ENCODE peak calls at places on chromosomes 4 and X, in seven cellular contexts. One of them, this sample, is unnamed.

GRCh38 chr4:38951598-38951997 is 80.6 kb downstream of the TMEM156 start:
- DNase-seq in transverse colon: no peak
- DNase-seq in adrenal gland: no peak
- DNase-seq in CD4-positive, alpha-beta T cell: no peak
- DNase-seq in A549: no peak
- DNase-seq in colonic mucosa: no peak
- DNase-seq in A673: no peak
- DNase-seq in this sample: no peak

GRCh38 chrX:115690554-115691216 is 129.7 kb downstream of the PLS3 start:
- DNase-seq in transverse colon: peak
- DNase-seq in adrenal gland: peak
- DNase-seq in CD4-positive, alpha-beta T cell: no peak
- DNase-seq in A549: peak
- DNase-seq in colonic mucosa: peak
- DNase-seq in A673: peak
- DNase-seq in this sample: peak

GRCh38 chr4:157443537-157443936 is 223.0 kb downstream of the GRIA2 start:
- DNase-seq in transverse colon: no peak
- DNase-seq in adrenal gland: no peak
- DNase-seq in CD4-positive, alpha-beta T cell: no peak
- DNase-seq in A549: no peak
- DNase-seq in colonic mucosa: no peak
- DNase-seq in A673: no peak
- DNase-seq in this sample: no peak

GRCh38 chr4:139011220-139011950 is 4.2 kb upstream of the NOCT start:
- DNase-seq in transverse colon: peak
- DNase-seq in adrenal gland: no peak
- DNase-seq in CD4-positive, alpha-beta T cell: no peak
- DNase-seq in A549: no peak
- DNase-seq in colonic mucosa: peak
- DNase-seq in A673: no peak
- DNase-seq in this sample: no peak

GRCh38 chr4:151091047-151091446 is 8.4 kb upstream of the RPS3A start:
- DNase-seq in transverse colon: no peak
- DNase-seq in adrenal gland: no peak
- DNase-seq in CD4-positive, alpha-beta T cell: no peak
- DNase-seq in A549: no peak
- DNase-seq in colonic mucosa: no peak
- DNase-seq in A673: no peak
- DNase-seq in this sample: no peak

GRCh38 chr4:25818293-25819240 is 44.2 kb downstream of the SEL1L3 start:
- DNase-seq in transverse colon: no peak
- DNase-seq in adrenal gland: no peak
- DNase-seq in CD4-positive, alpha-beta T cell: no peak
- DNase-seq in A549: no peak
- DNase-seq in colonic mucosa: no peak
- DNase-seq in A673: no peak
- DNase-seq in this sample: no peak

GRCh38 chr4:112421911-112422310 is 94.1 kb downstream of the NEUROG2 start:
- DNase-seq in transverse colon: no peak
- DNase-seq in adrenal gland: no peak
- DNase-seq in CD4-positive, alpha-beta T cell: no peak
- DNase-seq in A549: no peak
- DNase-seq in colonic mucosa: no peak
- DNase-seq in A673: no peak
- DNase-seq in this sample: no peak

GRCh38 chr4:4876945-4877661 is 17.6 kb downstream of the MSX1 start:
- DNase-seq in transverse colon: no peak
- DNase-seq in adrenal gland: no peak
- DNase-seq in CD4-positive, alpha-beta T cell: no peak
- DNase-seq in A549: no peak
- DNase-seq in colonic mucosa: no peak
- DNase-seq in A673: no peak
- DNase-seq in this sample: no peak

GRCh38 chr4:16226816-16227461 is 668 bp upstream of the TAPT1 start:
- DNase-seq in transverse colon: peak
- DNase-seq in adrenal gland: peak
- DNase-seq in CD4-positive, alpha-beta T cell: peak
- DNase-seq in A549: peak
- DNase-seq in colonic mucosa: peak
- DNase-seq in A673: peak
- DNase-seq in this sample: peak

GRCh38 chr4:147589586-147589985 is 27.6 kb upstream of the TMEM184C start:
- DNase-seq in transverse colon: no peak
- DNase-seq in adrenal gland: no peak
- DNase-seq in CD4-positive, alpha-beta T cell: no peak
- DNase-seq in A549: no peak
- DNase-seq in colonic mucosa: no peak
- DNase-seq in A673: no peak
- DNase-seq in this sample: no peak

GRCh38 chr4:24229976-24230375 is 340.1 kb upstream of the PPARGC1A start:
- DNase-seq in transverse colon: no peak
- DNase-seq in adrenal gland: no peak
- DNase-seq in CD4-positive, alpha-beta T cell: no peak
- DNase-seq in A549: no peak
- DNase-seq in colonic mucosa: no peak
- DNase-seq in A673: no peak
- DNase-seq in this sample: no peak

GRCh38 chr4:106034205-106034604 is 138.9 kb downstream of the NPNT start:
- DNase-seq in transverse colon: no peak
- DNase-seq in adrenal gland: no peak
- DNase-seq in CD4-positive, alpha-beta T cell: no peak
- DNase-seq in A549: no peak
- DNase-seq in colonic mucosa: no peak
- DNase-seq in A673: peak
- DNase-seq in this sample: no peak

GRCh38 chr4:179692251-179692650 is 2250.0 kb upstream of the AGA start:
- DNase-seq in transverse colon: no peak
- DNase-seq in adrenal gland: no peak
- DNase-seq in CD4-positive, alpha-beta T cell: no peak
- DNase-seq in A549: no peak
- DNase-seq in colonic mucosa: no peak
- DNase-seq in A673: no peak
- DNase-seq in this sample: no peak

GRCh38 chr4:63620271-63620670 is 789.0 kb downstream of the TECRL start:
- DNase-seq in transverse colon: no peak
- DNase-seq in adrenal gland: no peak
- DNase-seq in CD4-positive, alpha-beta T cell: no peak
- DNase-seq in A549: no peak
- DNase-seq in colonic mucosa: no peak
- DNase-seq in A673: no peak
- DNase-seq in this sample: no peak

GRCh38 chr4:74793757-74794340 is 474 bp downstream of the BTC start:
- DNase-seq in transverse colon: peak
- DNase-seq in adrenal gland: peak
- DNase-seq in CD4-positive, alpha-beta T cell: no peak
- DNase-seq in A549: peak
- DNase-seq in colonic mucosa: peak
- DNase-seq in A673: peak
- DNase-seq in this sample: peak

GRCh38 chrX:83658731-83659130 is 150.6 kb downstream of the POU3F4 start:
- DNase-seq in transverse colon: no peak
- DNase-seq in adrenal gland: no peak
- DNase-seq in CD4-positive, alpha-beta T cell: no peak
- DNase-seq in A549: peak
- DNase-seq in colonic mucosa: no peak
- DNase-seq in A673: peak
- DNase-seq in this sample: no peak

GRCh38 chr4:26806331-26806730 is 54.3 kb upstream of the STIM2 start:
- DNase-seq in transverse colon: no peak
- DNase-seq in adrenal gland: no peak
- DNase-seq in CD4-positive, alpha-beta T cell: no peak
- DNase-seq in A549: no peak
- DNase-seq in colonic mucosa: no peak
- DNase-seq in A673: no peak
- DNase-seq in this sample: no peak

GRCh38 chr4:43339435-43339834 is 446.9 kb downstream of the GRXCR1 start:
- DNase-seq in transverse colon: no peak
- DNase-seq in adrenal gland: no peak
- DNase-seq in CD4-positive, alpha-beta T cell: no peak
- DNase-seq in A549: no peak
- DNase-seq in colonic mucosa: no peak
- DNase-seq in A673: no peak
- DNase-seq in this sample: no peak

GRCh38 chr4:71570492-71570891 is 213.4 kb downstream of the GC start:
- DNase-seq in transverse colon: no peak
- DNase-seq in adrenal gland: no peak
- DNase-seq in CD4-positive, alpha-beta T cell: no peak
- DNase-seq in A549: no peak
- DNase-seq in colonic mucosa: no peak
- DNase-seq in A673: no peak
- DNase-seq in this sample: no peak

GRCh38 chr4:138445098-138445497 is 202.9 kb upstream of the SLC7A11 start:
- DNase-seq in transverse colon: no peak
- DNase-seq in adrenal gland: no peak
- DNase-seq in CD4-positive, alpha-beta T cell: no peak
- DNase-seq in A549: no peak
- DNase-seq in colonic mucosa: no peak
- DNase-seq in A673: no peak
- DNase-seq in this sample: no peak

GRCh38 chrX:69746051-69746450 is 130.1 kb downstream of the EDA start:
- DNase-seq in transverse colon: no peak
- DNase-seq in adrenal gland: no peak
- DNase-seq in CD4-positive, alpha-beta T cell: no peak
- DNase-seq in A549: no peak
- DNase-seq in colonic mucosa: no peak
- DNase-seq in A673: no peak
- DNase-seq in this sample: no peak

GRCh38 chr4:114019972-114020358 is 40.5 kb upstream of the ARSJ start:
- DNase-seq in transverse colon: no peak
- DNase-seq in adrenal gland: no peak
- DNase-seq in CD4-positive, alpha-beta T cell: no peak
- DNase-seq in A549: no peak
- DNase-seq in colonic mucosa: no peak
- DNase-seq in A673: no peak
- DNase-seq in this sample: no peak

GRCh38 chr4:168562021-168562691 is 65.3 kb downstream of the PALLD start:
- DNase-seq in transverse colon: no peak
- DNase-seq in adrenal gland: no peak
- DNase-seq in CD4-positive, alpha-beta T cell: no peak
- DNase-seq in A549: no peak
- DNase-seq in colonic mucosa: no peak
- DNase-seq in A673: peak
- DNase-seq in this sample: no peak

GRCh38 chr4:168564024-168564423 is 67.2 kb downstream of the PALLD start:
- DNase-seq in transverse colon: no peak
- DNase-seq in adrenal gland: no peak
- DNase-seq in CD4-positive, alpha-beta T cell: no peak
- DNase-seq in A549: no peak
- DNase-seq in colonic mucosa: no peak
- DNase-seq in A673: no peak
- DNase-seq in this sample: no peak

GRCh38 chr4:168569909-168570276 is 73.0 kb downstream of the PALLD start:
- DNase-seq in transverse colon: no peak
- DNase-seq in adrenal gland: no peak
- DNase-seq in CD4-positive, alpha-beta T cell: no peak
- DNase-seq in A549: no peak
- DNase-seq in colonic mucosa: no peak
- DNase-seq in A673: peak
- DNase-seq in this sample: no peak

GRCh38 chr4:168569066-168569908 is 72.4 kb downstream of the PALLD start:
- DNase-seq in transverse colon: peak
- DNase-seq in adrenal gland: no peak
- DNase-seq in CD4-positive, alpha-beta T cell: no peak
- DNase-seq in A549: peak
- DNase-seq in colonic mucosa: peak
- DNase-seq in A673: peak
- DNase-seq in this sample: peak

DNA sequence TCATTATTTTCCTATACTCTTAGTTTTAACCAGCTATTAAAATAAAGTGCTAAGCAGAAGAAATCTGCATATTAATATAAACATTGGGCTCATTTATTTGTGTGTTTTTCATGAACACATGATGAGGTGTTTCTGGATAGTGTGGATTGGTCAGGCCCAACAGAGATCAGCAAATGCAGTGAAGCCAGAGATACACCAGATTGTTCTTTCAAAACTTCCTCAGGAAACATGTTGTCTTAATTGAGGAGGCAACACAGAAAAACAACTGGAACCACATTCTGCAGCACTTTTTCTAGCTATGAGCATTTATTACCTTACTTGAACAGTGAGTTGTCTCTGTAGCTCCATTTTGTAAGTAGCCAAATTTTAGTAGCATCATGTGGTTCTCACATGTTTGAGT is 69.9 kb downstream of the PALLD start:
- DNase-seq in transverse colon: no peak
- DNase-seq in adrenal gland: no peak
- DNase-seq in CD4-positive, alpha-beta T cell: no peak
- DNase-seq in A549: no peak
- DNase-seq in colonic mucosa: no peak
- DNase-seq in A673: no peak
- DNase-seq in this sample: no peak
- H3K27ac ChIP-seq in transverse colon: no peak
- H3K27ac ChIP-seq in adrenal gland: no peak
- H3K27ac ChIP-seq in CD4-positive, alpha-beta T cell: no peak
- H3K27ac ChIP-seq in A549: no peak
- H3K27ac ChIP-seq in colonic mucosa: no peak
- H3K27ac ChIP-seq in A673: no peak
- H3K27ac ChIP-seq in this sample: no peak

GRCh38 chr4:31539279-31540074 is 819.3 kb downstream of the PCDH7 start:
- DNase-seq in transverse colon: no peak
- DNase-seq in adrenal gland: no peak
- DNase-seq in CD4-positive, alpha-beta T cell: no peak
- DNase-seq in A549: no peak
- DNase-seq in colonic mucosa: no peak
- DNase-seq in A673: peak
- DNase-seq in this sample: no peak

GRCh38 chr4:31538877-31539276 is 818.7 kb downstream of the PCDH7 start:
- DNase-seq in transverse colon: no peak
- DNase-seq in adrenal gland: no peak
- DNase-seq in CD4-positive, alpha-beta T cell: no peak
- DNase-seq in A549: no peak
- DNase-seq in colonic mucosa: no peak
- DNase-seq in A673: no peak
- DNase-seq in this sample: no peak
- TF ChIP-seq CTCF in transverse colon: no peak
- TF ChIP-seq CTCF in adrenal gland: no peak
- TF ChIP-seq CTCF in CD4-positive, alpha-beta T cell: no peak
- TF ChIP-seq CTCF in A549: no peak
- TF ChIP-seq CTCF in colonic mucosa: no peak
- TF ChIP-seq CTCF in A673: peak
- TF ChIP-seq CTCF in this sample: no peak

GRCh38 chrX:40644175-40644574 is 3.2 kb downstream of the CXorf38 start:
- DNase-seq in transverse colon: no peak
- DNase-seq in adrenal gland: no peak
- DNase-seq in CD4-positive, alpha-beta T cell: no peak
- DNase-seq in A549: no peak
- DNase-seq in colonic mucosa: no peak
- DNase-seq in A673: no peak
- DNase-seq in this sample: no peak
- H3K27ac ChIP-seq in transverse colon: peak
- H3K27ac ChIP-seq in adrenal gland: no peak
- H3K27ac ChIP-seq in CD4-positive, alpha-beta T cell: peak
- H3K27ac ChIP-seq in A549: no peak
- H3K27ac ChIP-seq in colonic mucosa: peak
- H3K27ac ChIP-seq in A673: peak
- H3K27ac ChIP-seq in this sample: no peak

DNA sequence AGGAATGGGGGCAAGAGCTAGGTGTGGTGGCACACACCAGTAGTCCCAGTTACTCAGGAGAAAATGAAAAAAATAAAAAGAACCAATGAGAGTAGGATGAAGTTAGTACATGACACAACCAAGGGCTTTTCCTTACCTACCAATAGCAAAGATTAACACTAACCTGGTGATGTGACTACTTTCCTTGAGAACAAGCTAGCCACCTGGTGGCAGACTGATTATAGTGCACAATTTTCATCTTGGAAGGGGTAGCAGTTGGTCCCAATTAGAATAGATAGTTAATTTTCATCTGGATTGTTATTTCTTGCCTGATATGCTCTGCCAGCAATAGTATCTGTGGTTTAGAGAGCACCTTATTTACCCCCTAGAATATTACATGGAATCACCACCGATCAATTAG is 1216.8 kb upstream of the PABPC4L start:
- DNase-seq in transverse colon: no peak
- DNase-seq in adrenal gland: no peak
- DNase-seq in CD4-positive, alpha-beta T cell: no peak
- DNase-seq in A549: peak
- DNase-seq in colonic mucosa: no peak
- DNase-seq in A673: peak
- DNase-seq in this sample: no peak
- TF ChIP-seq CTCF in transverse colon: no peak
- TF ChIP-seq CTCF in adrenal gland: no peak
- TF ChIP-seq CTCF in CD4-positive, alpha-beta T cell: no peak
- TF ChIP-seq CTCF in A549: peak
- TF ChIP-seq CTCF in colonic mucosa: no peak
- TF ChIP-seq CTCF in A673: peak
- TF ChIP-seq CTCF in this sample: peak